ENCODE peak calls at places on chromosomes 4 and X, in five cellular contexts. L, W, I, Q and Y are unnamed samples.

GRCh38 chr4:112704991-112705845 is 68.3 kb downstream of the LARP7 start:
- DNase-seq in L (peak; percentile 32), W (peak; percentile 82), I (peak; percentile 72), Q (peak; percentile 52), Y (peak; percentile 86)

GRCh38 chrX:11557120-11557519 is 108.6 kb downstream of the ARHGAP6 start:
- DNase-seq in L (peak; percentile 88), W (peak; percentile 77), I (no peak), Q (peak; percentile 63), Y (peak; percentile 41)

GRCh38 chr4:128831526-128832252 is 22.2 kb downstream of the JADE1 start:
- DNase-seq in L (no peak), W (no peak), I (peak; percentile 73), Q (peak; percentile 43), Y (no peak)

GRCh38 chrX:48854898-48855297 is 19.5 kb upstream of the PCSK1N start:
- DNase-seq in L (peak; percentile 67), W (no peak), I (peak; percentile 15), Q (no peak), Y (peak; percentile 4)

GRCh38 chr4:59904331-59904730 is 1295.8 kb upstream of the ADGRL3 start:
- DNase-seq in L (peak; percentile 30), W (no peak), I (no peak), Q (no peak), Y (no peak)

GRCh38 chr4:121778991-121779628 is 14.1 kb upstream of the SMIM43 start:
- DNase-seq in L (no peak), W (peak; percentile 29), I (peak; percentile 38), Q (peak; percentile 87), Y (no peak)

GRCh38 chrX:43882294-43882681 is at the start of gene MAOB:
- DNase-seq in L (no peak), W (peak; percentile 35), I (peak; percentile 58), Q (no peak), Y (no peak)

GRCh38 chrX:81354954-81355353 is 153.1 kb downstream of the SH3BGRL start:
- DNase-seq in L (no peak), W (no peak), I (no peak), Q (no peak), Y (no peak)

GRCh38 chr4:136810626-136811025 is 721.7 kb downstream of the PCDH18 start:
- DNase-seq in L (peak; percentile 35), W (peak; percentile 30), I (no peak), Q (no peak), Y (no peak)

GRCh38 chr4:105546086-105546485 is 6.3 kb upstream of the ARHGEF38 start:
- DNase-seq in L (no peak), W (no peak), I (no peak), Q (no peak), Y (no peak)

GRCh38 chr4:117545042-117545441 is 459.7 kb upstream of the TRAM1L1 start:
- DNase-seq in L (peak; percentile 7), W (no peak), I (no peak), Q (peak; percentile 13), Y (peak; percentile 2)

GRCh38 chrX:11665144-11666040 is at the start of gene ARHGAP6:
- DNase-seq in L (peak; percentile 14), W (peak; percentile 57), I (peak; percentile 71), Q (peak; percentile 77), Y (peak; percentile 69)

GRCh38 chr4:113584407-113585150 is 177.0 kb downstream of the CAMK2D start:
- DNase-seq in L (no peak), W (peak; percentile 82), I (peak; percentile 13), Q (peak; percentile 70), Y (peak; percentile 61)

GRCh38 chrX:120672389-120672788 is 42.5 kb upstream of the C1GALT1C1 start:
- DNase-seq in L (peak; percentile 83), W (peak; percentile 87), I (no peak), Q (peak; percentile 91), Y (peak; percentile 78)

GRCh38 chr4:76659103-76659490 is 224.1 kb downstream of the SHROOM3 start:
- DNase-seq in L (no peak), W (no peak), I (no peak), Q (no peak), Y (no peak)

GRCh38 chr4:179582164-179582563 is 2139.9 kb upstream of the AGA start:
- DNase-seq in L (no peak), W (no peak), I (no peak), Q (no peak), Y (peak; percentile 49)

GRCh38 chr4:78938474-78938867 is 767 bp downstream of the PAQR3 start:
- DNase-seq in L (no peak), W (peak; percentile 50), I (no peak), Q (no peak), Y (peak; percentile 19)

GRCh38 chr4:99458911-99459447 is 23.8 kb upstream of the ADH7 start:
- DNase-seq in L (peak; percentile 58), W (no peak), I (no peak), Q (no peak), Y (peak; percentile 30)

GRCh38 chrX:18290200-18290599 is 64.3 kb downstream of the SCML2 start:
- DNase-seq in L (no peak), W (no peak), I (peak; percentile 15), Q (peak; percentile 0), Y (peak; percentile 6)

GRCh38 chr4:26815686-26816085 is 45.0 kb upstream of the STIM2 start:
- DNase-seq in L (no peak), W (no peak), I (peak; percentile 18), Q (no peak), Y (no peak)

GRCh38 chr4:112189754-112190153 is 41.8 kb upstream of the AP1AR start:
- DNase-seq in L (peak; percentile 18), W (peak; percentile 21), I (no peak), Q (peak; percentile 62), Y (peak; percentile 45)

GRCh38 chrX:50081282-50081955 is 119.4 kb downstream of the AKAP4 start:
- DNase-seq in L (peak; percentile 46), W (peak; percentile 10), I (peak; percentile 50), Q (peak; percentile 23), Y (peak; percentile 30)

GRCh38 chrX:127879585-127879984 is 172.6 kb downstream of the ACTRT1 start:
- DNase-seq in L (peak; percentile 17), W (no peak), I (no peak), Q (no peak), Y (no peak)

GRCh38 chr4:71184195-71184781 is 154.5 kb upstream of the SLC4A4 start:
- DNase-seq in L (peak; percentile 80), W (peak; percentile 84), I (peak; percentile 70), Q (peak; percentile 76), Y (peak; percentile 87)

GRCh38 chr4:114251020-114251419 is 271.6 kb upstream of the ARSJ start:
- DNase-seq in L (peak; percentile 33), W (no peak), I (no peak), Q (no peak), Y (no peak)

GRCh38 chr4:6391186-6391851 is 81.1 kb downstream of the PPP2R2C start:
- DNase-seq in L (peak; percentile 25), W (no peak), I (no peak), Q (no peak), Y (no peak)

GRCh38 chr4:171668403-171668802 is 144.8 kb upstream of the GALNTL6 start:
- DNase-seq in L (no peak), W (no peak), I (no peak), Q (no peak), Y (no peak)

GRCh38 chr4:8649631-8650261 is 57.2 kb downstream of the CPZ start:
- DNase-seq in L (no peak), W (no peak), I (no peak), Q (no peak), Y (no peak)

GRCh38 chr4:186746581-186746980 is 22.9 kb upstream of the FAT1 start:
- DNase-seq in L (no peak), W (peak; percentile 82), I (no peak), Q (no peak), Y (no peak)

GRCh38 chr4:10456270-10457254 is 664 bp downstream of the ZNF518B start:
- DNase-seq in L (peak; percentile 37), W (peak; percentile 80), I (peak; percentile 68), Q (peak; percentile 65), Y (peak; percentile 77)

GRCh38 chr4:1042352-1043025 is 31.1 kb downstream of the FGFRL1 start:
- DNase-seq in L (no peak), W (no peak), I (no peak), Q (no peak), Y (no peak)

GRCh38 chr4:188455353-188455752 is 316.1 kb downstream of the TRIML1 start:
- DNase-seq in L (no peak), W (no peak), I (no peak), Q (no peak), Y (no peak)
- H3K9ac ChIP-seq in L (no peak overlapping the region), W (no peak overlapping the region), I (no peak overlapping the region), Q (no peak overlapping the region), Y (peak overlapping the region; percentile 30)

GRCh38 chr4:5374994-5375393 is 323.7 kb downstream of the STK32B start:
- DNase-seq in L (no peak), W (no peak), I (no peak), Q (no peak), Y (no peak)
- H3K4me3 ChIP-seq in L (no peak overlapping the region), W (no peak overlapping the region), I (no peak overlapping the region), Q (no peak overlapping the region), Y (no peak overlapping the region)

GRCh38 chrX:13373807-13374187 is 53.9 kb upstream of the ATXN3L start:
- DNase-seq in L (no peak), W (peak; percentile 88), I (no peak), Q (peak; percentile 86), Y (peak; percentile 82)

GRCh38 chrX:13376857-13377441 is 57.1 kb upstream of the ATXN3L start:
- DNase-seq in L (peak; percentile 71), W (peak; percentile 85), I (no peak), Q (peak; percentile 98), Y (peak; percentile 95)

GRCh38 chrX:13380230-13380629 is 60.4 kb upstream of the ATXN3L start:
- DNase-seq in L (peak; percentile 48), W (peak; percentile 79), I (no peak), Q (peak; percentile 25), Y (peak; percentile 38)

GRCh38 chrX:13374364-13374763 is 54.5 kb upstream of the ATXN3L start:
- DNase-seq in L (no peak), W (peak; percentile 6), I (no peak), Q (no peak), Y (no peak)

DNA sequence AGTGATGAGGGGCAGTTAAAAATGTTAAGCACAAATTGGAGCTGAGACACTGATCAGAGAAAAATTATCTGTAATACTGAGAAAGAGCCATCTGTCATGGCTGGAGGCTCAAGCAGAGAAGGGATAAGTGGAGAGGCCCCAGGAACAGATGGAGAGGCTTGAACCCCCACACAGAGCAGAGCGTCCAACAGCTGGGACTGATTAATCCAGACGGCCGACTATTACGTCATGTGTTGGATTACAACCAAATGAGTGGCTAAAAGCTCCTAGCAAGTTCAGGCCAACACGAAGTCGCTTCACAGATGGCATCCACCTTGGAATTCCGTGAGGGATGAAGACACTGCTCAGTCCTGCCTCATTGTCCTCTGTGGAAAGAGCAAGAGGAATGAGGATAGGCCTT is 57.7 kb upstream of the ATXN3L start:
- DNase-seq in L (no peak), W (peak; percentile 69), I (no peak), Q (peak; percentile 89), Y (peak; percentile 63)
- H3K9ac ChIP-seq in L (no peak overlapping the region), W (peak overlapping the region; percentile 77), I (no peak overlapping the region), Q (peak overlapping the region; percentile 37), Y (peak overlapping the region; percentile 57)

GRCh38 chr4:22514431-22514830 is 1.4 kb downstream of the ADGRA3 start:
- DNase-seq in L (no peak), W (peak; percentile 37), I (no peak), Q (peak; percentile 72), Y (peak; percentile 61)
- H3K4me3 ChIP-seq in L (peak overlapping the region; percentile 72), W (peak overlapping the region; percentile 73), I (peak overlapping the region; percentile 84), Q (peak overlapping the region; percentile 67), Y (peak overlapping the region; percentile 82)

GRCh38 chrX:153883163-153883843 is 2.7 kb downstream of the L1CAM start:
- DNase-seq in L (no peak), W (no peak), I (no peak), Q (no peak), Y (no peak)
- H3K9ac ChIP-seq in L (no peak overlapping the region), W (no peak overlapping the region), I (no peak overlapping the region), Q (no peak overlapping the region), Y (no peak overlapping the region)

GRCh38 chr4:86627736-86628135 is 33.6 kb downstream of the PTPN13 start:
- DNase-seq in L (no peak), W (no peak), I (no peak), Q (no peak), Y (no peak)
- H3K4me3 ChIP-seq in L (no peak overlapping the region), W (no peak overlapping the region), I (no peak overlapping the region), Q (no peak overlapping the region), Y (no peak overlapping the region)